ENCODE peak calls at places on chromosomes 6 and 20, in six cellular contexts. U is GM23248, F is neuronal stem cell, J is IMR-90, Z is adrenal gland, V is right atrium auricular region. P is an unnamed sample.

GRCh38 chr6:97947841-97948240 is 664.8 kb upstream of the MMS22L start:
- DNase-seq in Z (peak), F (no peak), V (no peak), U (peak), J (peak), P (no peak)

GRCh38 chr6:25968769-25969168 is 6.2 kb downstream of the TRIM38 start:
- DNase-seq in J (peak), U (peak), F (no peak), V (no peak), Z (no peak), P (no peak)

GRCh38 chr20:41670631-41671030 is 52.5 kb upstream of the CHD6 start:
- DNase-seq in V (no peak), U (no peak), Z (no peak), J (no peak), F (no peak), P (no peak)

GRCh38 chr6:89581669-89582068 is 56.9 kb downstream of the LYRM2 start:
- DNase-seq in V (no peak), Z (no peak), J (no peak), F (no peak), U (no peak), P (no peak)

GRCh38 chr6:1906625-1907024 is 296.9 kb downstream of the FOXC1 start:
- DNase-seq in Z (no peak), V (no peak), F (no peak), J (no peak), U (no peak), P (no peak)

GRCh38 chr6:23654745-23655144 is 471.3 kb upstream of the NRSN1 start:
- DNase-seq in Z (no peak), F (no peak), U (no peak), J (no peak), V (no peak), P (no peak)

GRCh38 chr6:23031986-23032385 is 462.6 kb downstream of the HDGFL1 start:
- DNase-seq in J (peak), V (no peak), F (no peak), U (peak), Z (no peak), P (no peak)

GRCh38 chr6:112282217-112282616 is 27.9 kb upstream of the LAMA4 start:
- DNase-seq in Z (no peak), U (peak), V (peak), J (peak), F (no peak), P (no peak)

GRCh38 chr6:169293196-169293595 is 39.5 kb upstream of the THBS2 start:
- DNase-seq in U (peak), J (no peak), Z (no peak), V (no peak), F (no peak), P (no peak)

GRCh38 chr6:41733707-41734665 is 1.4 kb downstream of the TFEB start:
- DNase-seq in U (peak), V (peak), J (peak), F (peak), Z (peak), P (no peak)

GRCh38 chr6:134186355-134186754 is 131.6 kb downstream of the SGK1 start:
- DNase-seq in F (no peak), U (no peak), Z (no peak), J (no peak), V (no peak), P (no peak)

GRCh38 chr20:42024653-42025052 is 406.5 kb upstream of the CHD6 start:
- DNase-seq in V (no peak), U (no peak), J (no peak), F (peak), Z (no peak), P (no peak)

GRCh38 chr20:24702501-24703283 is 233.3 kb downstream of the SYNDIG1 start:
- DNase-seq in V (peak), F (no peak), J (no peak), Z (no peak), U (no peak), P (peak)

GRCh38 chr6:81995548-81996289 is 243.2 kb upstream of the TENT5A start:
- DNase-seq in V (no peak), F (no peak), Z (no peak), J (peak), U (peak), P (no peak)

GRCh38 chr6:89146748-89147715 is 1.2 kb downstream of the PM20D2 start:
- DNase-seq in V (no peak), F (peak), Z (no peak), U (peak), J (peak), P (no peak)

GRCh38 chr20:60695223-60695622 is 556.8 kb upstream of the CDH4 start:
- DNase-seq in U (peak), J (peak), V (no peak), F (no peak), Z (no peak), P (no peak)

GRCh38 chr6:138765896-138766487 is 7.6 kb upstream of the CCDC28A start:
- DNase-seq in U (peak), V (no peak), F (no peak), J (peak), Z (no peak), P (no peak)

GRCh38 chr20:35200255-35200654 is 26.2 kb upstream of the MMP24 start:
- DNase-seq in F (no peak), U (peak), J (peak), Z (no peak), V (no peak), P (no peak)

GRCh38 chr6:136685540-136686108 is 106.7 kb downstream of the MAP3K5 start:
- DNase-seq in J (peak), F (no peak), V (no peak), Z (no peak), U (no peak), P (no peak)

GRCh38 chr6:1105833-1106400 is 206.0 kb upstream of the FOXQ1 start:
- DNase-seq in V (no peak), J (peak), Z (no peak), F (no peak), U (peak), P (no peak)

GRCh38 chr6:168949876-168950499 is 303.7 kb downstream of the THBS2 start:
- DNase-seq in J (peak), Z (no peak), U (peak), V (no peak), F (no peak), P (no peak)

GRCh38 chr6:71489736-71490135 is 201.1 kb downstream of the OGFRL1 start:
- DNase-seq in V (no peak), F (no peak), J (peak), Z (no peak), U (peak), P (no peak)

GRCh38 chr6:116682334-116682712 is 1.3 kb downstream of the KPNA5 start:
- DNase-seq in U (peak), Z (no peak), V (no peak), F (no peak), J (peak), P (no peak)

GRCh38 chr6:13304580-13305255 is 23.6 kb downstream of the TBC1D7 start:
- DNase-seq in J (no peak), F (no peak), V (peak), Z (no peak), U (no peak), P (no peak)

GRCh38 chr6:138036955-138037592 is 70.1 kb downstream of the PERP start:
- DNase-seq in U (peak), J (peak), Z (no peak), F (no peak), V (no peak), P (no peak)

GRCh38 chr6:10537726-10538125 is 16.6 kb downstream of the GCNT2 start:
- DNase-seq in U (no peak), J (no peak), V (no peak), Z (no peak), F (no peak), P (no peak)

DNA sequence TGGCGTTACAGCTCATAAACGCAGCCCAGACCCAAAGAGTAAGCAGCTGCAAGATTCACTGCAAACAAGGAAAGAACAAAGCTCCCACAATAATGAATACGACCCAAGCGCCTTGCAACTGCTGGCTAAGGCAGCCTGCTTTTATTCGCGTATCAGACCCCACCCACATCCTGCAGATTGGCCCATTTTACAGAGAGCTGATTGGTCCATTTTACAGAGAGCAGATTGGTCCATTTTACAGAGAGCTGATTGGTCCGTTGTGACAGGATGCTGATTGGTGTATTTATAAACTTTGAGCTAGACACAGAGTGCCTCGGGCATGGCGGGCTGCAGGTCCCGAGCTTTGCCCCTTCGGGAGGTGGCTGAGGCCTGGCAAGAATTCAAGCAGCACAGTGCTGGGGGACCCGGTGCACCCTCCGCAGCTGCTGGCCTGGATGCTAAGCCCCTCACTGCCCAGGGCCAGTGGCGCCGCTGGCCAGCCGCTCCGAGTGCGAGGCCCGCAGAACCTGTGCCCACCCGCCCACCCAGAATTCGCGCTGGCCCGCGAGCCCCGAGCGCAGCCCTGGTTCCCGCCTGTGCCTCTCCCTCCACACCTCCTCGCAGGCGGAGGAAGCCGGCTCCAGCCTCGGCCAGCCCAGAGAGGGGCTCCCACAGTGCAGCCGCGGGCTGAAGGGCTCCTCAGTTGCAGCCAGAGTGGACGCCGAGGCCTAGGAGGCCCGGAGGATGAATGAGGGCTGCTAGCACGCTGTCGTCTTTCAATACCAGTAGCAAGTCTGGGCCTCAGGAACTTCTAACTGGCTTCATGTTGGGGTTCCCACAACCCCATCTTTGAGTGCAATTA is 11.2 kb upstream of the RPS10 start:
- DNase-seq in Z (no peak), V (no peak), U (no peak), F (no peak), J (no peak), P (no peak)
- H3K27ac ChIP-seq in Z (no peak), V (no peak), U (no peak), F (no peak), J (no peak), P (no peak)

DNA sequence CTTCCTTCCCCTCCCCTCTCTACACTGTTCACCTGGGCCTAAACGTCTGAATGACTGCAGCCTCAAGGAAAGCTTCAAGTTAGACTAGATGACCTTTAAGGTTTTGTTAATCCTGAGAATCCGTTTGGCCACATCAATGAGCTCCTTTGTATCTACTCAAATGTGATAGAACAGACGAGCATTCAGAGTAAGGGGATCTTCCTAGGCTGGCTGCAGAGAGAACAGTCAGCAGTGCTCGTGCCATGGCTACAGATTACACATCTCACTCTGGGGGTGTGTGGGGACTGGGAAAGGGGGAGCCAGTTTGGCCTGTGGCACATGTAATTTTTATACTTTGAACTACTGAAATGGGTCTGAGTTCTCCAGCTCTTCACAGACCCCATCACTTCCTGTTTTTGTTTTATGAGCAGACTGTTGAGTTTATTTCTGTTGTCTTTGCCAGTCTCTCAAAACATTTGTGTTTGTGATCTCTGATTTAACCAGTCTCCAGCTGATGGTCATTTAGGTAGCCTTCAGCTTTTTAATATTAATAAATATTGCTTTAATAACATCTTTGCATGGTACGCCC is 50.9 kb downstream of the KCNS1 start:
- DNase-seq in F (no peak), Z (no peak), V (no peak), U (no peak), J (no peak), P (no peak)
- H3K27ac ChIP-seq in F (no peak), Z (no peak), V (peak), U (no peak), J (no peak), P (no peak)

GRCh38 chr6:158408552-158409130 is 96.4 kb downstream of the TULP4 start:
- DNase-seq in J (peak), V (peak), Z (no peak), U (peak), F (no peak), P (no peak)
- H3K27ac ChIP-seq in J (no peak), V (peak), Z (peak), U (peak), F (no peak), P (no peak)

GRCh38 chr6:121055572-121056163 is 278.6 kb downstream of the TBC1D32 start:
- DNase-seq in F (peak), U (peak), Z (no peak), V (no peak), J (peak), P (no peak)
- H3K27ac ChIP-seq in F (no peak), U (no peak), Z (no peak), V (no peak), J (no peak), P (no peak)

DNA sequence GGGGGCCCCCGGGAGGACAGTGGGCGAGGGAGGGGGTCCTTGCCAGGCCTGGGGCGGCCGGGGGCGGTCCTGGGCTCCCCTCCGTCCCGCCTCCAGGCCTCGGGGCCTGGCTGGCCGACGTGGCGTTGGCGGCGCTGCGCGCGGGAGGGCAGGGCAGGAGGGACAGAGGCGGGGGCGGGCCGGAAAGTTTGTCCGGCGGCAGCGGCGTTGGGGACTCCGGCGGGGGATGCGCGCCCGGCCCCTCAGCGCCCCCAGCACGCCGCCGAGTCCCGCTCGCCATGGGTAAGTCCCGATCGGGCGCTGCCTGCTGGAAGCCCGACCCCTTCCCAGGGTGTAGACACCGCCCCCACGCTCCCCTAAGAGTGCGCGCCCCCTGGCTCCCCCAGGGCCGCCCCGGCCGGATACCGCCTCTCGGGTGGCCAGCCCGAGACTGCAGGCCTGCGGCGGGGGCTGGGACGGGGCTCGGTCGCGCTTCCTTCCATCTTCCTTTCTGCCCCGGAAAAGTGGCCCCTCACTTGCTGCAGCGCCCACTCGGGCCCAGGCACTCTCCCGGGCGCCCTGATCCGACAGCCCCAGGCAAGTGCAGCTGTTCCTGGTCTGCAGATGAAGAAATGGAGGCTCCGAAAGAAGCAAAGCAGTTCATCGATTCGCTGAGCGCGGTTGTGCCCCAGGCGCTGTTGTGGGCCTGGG is at the start of gene SLC2A10:
- DNase-seq in V (peak), Z (peak), F (peak), J (peak), U (peak), P (peak)
- H3K27ac ChIP-seq in V (peak), Z (peak), F (peak), J (peak), U (peak), P (peak)